ENCODE peak calls at places on chromosomes 7 and 10, in six cellular contexts. Y, P, M, K, C and Z are unnamed samples.

GRCh38 chr7:79452032-79452494 is 1.4 kb downstream of the MAGI2 start:
- DNase-seq in Y (no peak), P (peak; percentile 66), M (peak; percentile 82), K (peak; percentile 95), C (peak; percentile 52), Z (no peak)

GRCh38 chr10:71220689-71221540 is 8.5 kb downstream of the UNC5B start:
- DNase-seq in Y (no peak), P (peak; percentile 27), M (no peak), K (no peak), C (no peak), Z (no peak)

GRCh38 chr10:17169807-17170206 is 31.7 kb downstream of the TRDMT1 start:
- DNase-seq in Y (no peak), P (no peak), M (no peak), K (no peak), C (no peak), Z (no peak)

GRCh38 chr7:259751-260405 is 30.1 kb upstream of the FOXL3 start:
- DNase-seq in Y (no peak), P (no peak), M (no peak), K (no peak), C (no peak), Z (no peak)

GRCh38 chr10:88651131-88651541 is 13.1 kb upstream of the LIPF start:
- DNase-seq in Y (no peak), P (no peak), M (no peak), K (peak; percentile 89), C (peak; percentile 91), Z (no peak)

GRCh38 chr10:69089638-69090599 is 2.0 kb downstream of the SRGN start:
- DNase-seq in Y (no peak), P (no peak), M (no peak), K (no peak), C (peak; percentile 58), Z (peak; percentile 54)

GRCh38 chr10:1413256-1413655 is 324.1 kb downstream of the ADARB2 start:
- DNase-seq in Y (no peak), P (no peak), M (no peak), K (no peak), C (no peak), Z (no peak)

GRCh38 chr10:62082729-62083412 is 181.4 kb downstream of the ARID5B start:
- DNase-seq in Y (no peak), P (no peak), M (no peak), K (peak; percentile 64), C (peak; percentile 69), Z (peak; percentile 22)

GRCh38 chr10:1369197-1369596 is 313.0 kb downstream of the WDR37 start:
- DNase-seq in Y (no peak), P (no peak), M (peak; percentile 32), K (no peak), C (no peak), Z (no peak)

GRCh38 chr7:12801107-12801506 is 113.7 kb downstream of the ARL4A start:
- DNase-seq in Y (no peak), P (no peak), M (no peak), K (no peak), C (no peak), Z (no peak)

GRCh38 chr7:114663502-114663901 is 248.9 kb downstream of the FOXP2 start:
- DNase-seq in Y (no peak), P (no peak), M (peak; percentile 34), K (peak; percentile 42), C (peak; percentile 3), Z (no peak)

GRCh38 chr7:45149606-45150005 is 8.0 kb upstream of the RAMP3 start:
- DNase-seq in Y (no peak), P (no peak), M (no peak), K (no peak), C (no peak), Z (no peak)

GRCh38 chr10:63383141-63383540 is 82.6 kb downstream of the JMJD1C start:
- DNase-seq in Y (no peak), P (no peak), M (no peak), K (peak; percentile 11), C (no peak), Z (no peak)

GRCh38 chr7:53315986-53316385 is 280.6 kb downstream of the POM121L12 start:
- DNase-seq in Y (no peak), P (peak; percentile 68), M (no peak), K (no peak), C (no peak), Z (no peak)

GRCh38 chr10:119370972-119371703 is 163.8 kb downstream of the GRK5 start:
- DNase-seq in Y (no peak), P (peak; percentile 66), M (no peak), K (peak; percentile 95), C (peak; percentile 60), Z (no peak)

GRCh38 chr10:113221756-113222168 is 271.7 kb downstream of the TCF7L2 start:
- DNase-seq in Y (no peak), P (no peak), M (no peak), K (peak; percentile 59), C (peak; percentile 41), Z (no peak)

GRCh38 chr10:62851449-62851848 is 35.3 kb upstream of the EGR2 start:
- DNase-seq in Y (no peak), P (no peak), M (peak; percentile 46), K (peak; percentile 43), C (no peak), Z (no peak)

GRCh38 chr7:74674166-74674565 is 16.6 kb downstream of the GTF2I start:
- DNase-seq in Y (no peak), P (no peak), M (no peak), K (no peak), C (no peak), Z (no peak)

GRCh38 chr10:30662809-30663208 is 33.3 kb upstream of the LYZL2 start:
- DNase-seq in Y (no peak), P (no peak), M (no peak), K (no peak), C (no peak), Z (no peak)

GRCh38 chr7:22094413-22095304 is 149.0 kb upstream of the CDCA7L start:
- DNase-seq in Y (no peak), P (no peak), M (no peak), K (peak; percentile 80), C (peak; percentile 4), Z (no peak)

GRCh38 chr7:41030673-41031072 is 672.2 kb downstream of the INHBA start:
- DNase-seq in Y (no peak), P (no peak), M (no peak), K (no peak), C (peak; percentile 54), Z (no peak)

DNA sequence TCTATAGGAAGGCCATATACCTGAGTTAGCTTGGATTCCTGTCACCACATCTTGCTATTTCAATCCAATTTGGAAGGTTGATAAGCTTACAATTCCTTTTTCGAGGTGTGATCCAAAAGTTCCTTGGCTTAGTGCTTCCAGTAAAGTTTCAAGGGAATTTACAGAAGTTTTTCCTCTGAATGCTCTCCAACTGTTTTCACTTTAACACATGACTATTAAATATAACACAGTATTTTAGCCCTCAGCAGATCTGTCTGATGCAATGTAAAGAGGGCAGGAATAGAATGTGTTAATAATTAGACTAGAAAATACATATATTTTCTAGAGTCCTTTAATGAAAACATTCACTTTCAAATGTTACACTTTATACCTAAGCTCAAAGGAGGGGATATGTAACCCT is 171.4 kb downstream of the DKK1 start:
- DNase-seq in Y (no peak), P (no peak), M (no peak), K (peak; percentile 25), C (no peak), Z (no peak)
- H3K9me3 ChIP-seq in Y (no peaks in the 10 kb centered on the region), P (no peaks in the 10 kb centered on the region), M (no peaks in the 10 kb centered on the region), K (no peaks in the 10 kb centered on the region), C (no peaks in the 10 kb centered on the region), Z (no peaks in the 10 kb centered on the region)

GRCh38 chr10:133525444-133525843 is 1.7 kb upstream of the CYP2E1 start:
- DNase-seq in Y (no peak), P (no peak), M (no peak), K (no peak), C (no peak), Z (no peak)

GRCh38 chr10:133526957-133527588 is at the start of gene CYP2E1:
- DNase-seq in Y (no peak), P (no peak), M (no peak), K (no peak), C (no peak), Z (no peak)

GRCh38 chr10:133520193-133520738 is 6.9 kb upstream of the CYP2E1 start:
- DNase-seq in Y (peak; percentile 4), P (peak; percentile 81), M (peak; percentile 32), K (peak; percentile 82), C (no peak), Z (peak; percentile 86)

GRCh38 chr10:133527779-133528271 is 662 bp downstream of the CYP2E1 start:
- DNase-seq in Y (no peak), P (no peak), M (no peak), K (peak; percentile 10), C (no peak), Z (no peak)

DNA sequence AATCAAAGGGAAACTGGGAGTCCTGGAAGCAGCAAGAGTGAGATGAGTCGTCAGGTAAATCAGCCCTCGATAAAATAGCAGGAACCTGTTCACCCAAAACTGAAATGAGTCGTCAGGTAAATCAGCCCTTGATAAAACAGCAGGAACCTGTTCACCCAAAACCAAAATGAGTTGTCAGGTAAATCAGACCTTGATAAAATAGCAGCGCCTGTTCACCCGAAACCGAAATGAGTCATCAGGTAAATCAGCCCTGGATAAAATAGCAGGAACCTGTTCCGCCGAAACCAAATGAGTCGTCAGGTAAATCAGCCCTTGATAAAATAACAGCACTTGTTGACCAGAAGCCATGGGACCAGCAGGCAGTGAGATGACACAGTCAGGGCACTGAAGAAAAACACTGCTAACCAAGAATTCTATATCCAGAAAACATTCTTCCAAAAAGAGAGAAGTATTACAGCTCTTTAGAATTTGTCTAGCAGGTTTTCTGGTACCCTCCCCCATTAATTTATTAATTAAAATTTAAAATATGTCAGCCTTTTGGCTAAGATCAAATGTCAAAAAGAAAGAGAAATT is 3.4 kb upstream of the CYP2E1 start:
- DNase-seq in Y (peak; percentile 17), P (no peak), M (no peak), K (no peak), C (no peak), Z (no peak)
- H3K9me3 ChIP-seq in Y (no peaks in the 10 kb centered on the region), P (no peaks in the 10 kb centered on the region), M (peaks cover 17% of the 10 kb centered on the region), K (no peaks in the 10 kb centered on the region), C (no peaks in the 10 kb centered on the region), Z (peaks cover 4% of the 10 kb centered on the region)

DNA sequence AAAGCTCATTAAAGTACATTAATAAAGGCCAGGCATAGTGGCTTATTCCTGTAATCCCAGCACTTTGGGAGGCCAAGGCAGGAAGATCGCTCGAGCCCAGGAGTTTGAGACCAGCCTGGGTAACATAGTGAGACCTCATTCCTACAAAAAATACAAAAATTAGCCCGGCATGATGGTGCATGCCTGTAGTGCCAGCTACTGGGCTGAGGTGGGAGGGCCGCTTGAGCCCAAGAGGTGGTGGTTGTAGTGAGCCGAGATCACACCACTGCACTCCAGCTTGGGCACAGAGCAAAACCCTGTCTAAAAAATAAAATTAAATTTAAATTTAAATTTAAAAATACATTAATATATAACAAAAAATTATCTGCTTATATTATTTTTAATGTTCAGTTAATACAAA is 7.1 kb upstream of the TAS2R39 start:
- DNase-seq in Y (no peak), P (no peak), M (no peak), K (no peak), C (no peak), Z (no peak)
- H3K9me3 ChIP-seq in Y (no peaks in the 10 kb centered on the region), P (peaks cover 6% of the 10 kb centered on the region), M (no peaks in the 10 kb centered on the region), K (no peaks in the 10 kb centered on the region), C (no peaks in the 10 kb centered on the region), Z (no peaks in the 10 kb centered on the region)

GRCh38 chr7:77731716-77732115 is 35.5 kb downstream of the RSBN1L start:
- DNase-seq in Y (no peak), P (no peak), M (no peak), K (no peak), C (no peak), Z (no peak)
- H3K9me3 ChIP-seq in Y (no peaks in the 10 kb centered on the region), P (no peaks in the 10 kb centered on the region), M (no peaks in the 10 kb centered on the region), K (no peaks in the 10 kb centered on the region), C (no peaks in the 10 kb centered on the region), Z (no peaks in the 10 kb centered on the region)